ENCODE peak calls at places on chromosomes 16 and 17, in four cellular contexts. C is HCEC 1CT, L is sigmoid colon, J is mucosa of descending colon. E is an unnamed sample.

GRCh38 chr16:11123666-11124065 is 132.3 kb downstream of the SOCS1 start:
- DNase-seq in J (no peak), L (no peak), C (no peak), E (no peak)

GRCh38 chr16:79537584-79537983 is 63.0 kb downstream of the MAF start:
- DNase-seq in J (no peak), C (no peak), L (no peak), E (no peak)

GRCh38 chr16:22945361-22945760 is 131.4 kb downstream of the HS3ST2 start:
- DNase-seq in L (no peak), J (no peak), C (no peak), E (no peak)

GRCh38 chr17:18992454-18993130 is 12.0 kb downstream of the FAM83G start:
- DNase-seq in J (no peak), L (no peak), C (no peak), E (peak)

GRCh38 chr17:18141210-18141803 is 32.8 kb downstream of the MYO15A start:
- DNase-seq in J (peak), L (no peak), C (peak), E (no peak)

GRCh38 chr17:15291674-15292361 is 26.7 kb upstream of the PMP22 start:
- DNase-seq in L (no peak), J (no peak), C (no peak), E (no peak)

GRCh38 chr17:58337600-58338453 is 9.2 kb upstream of the TSPOAP1 start:
- DNase-seq in L (peak), C (peak), J (peak), E (peak)

GRCh38 chr16:12679660-12680272 is 123.9 kb downstream of the CPPED1 start:
- DNase-seq in L (no peak), J (no peak), C (peak), E (no peak)

GRCh38 chr17:22123536-22124281 is 431.4 kb downstream of the KCNJ18 start:
- DNase-seq in J (no peak), C (no peak), L (no peak), E (no peak)

GRCh38 chr16:46801428-46802049 is 29.4 kb downstream of the C16orf87 start:
- DNase-seq in J (no peak), C (peak), L (no peak), E (no peak)

GRCh38 chr17:39271546-39271945 is 45.8 kb upstream of the STAC2 start:
- DNase-seq in L (no peak), C (peak), J (no peak), E (no peak)

GRCh38 chr17:81400939-81401726 is 5.9 kb downstream of the BAHCC1 start:
- DNase-seq in L (no peak), C (no peak), J (no peak), E (no peak)